ENCODE peak calls at places on chromosome 14, in six cellular contexts. One of them, this sample, is unnamed.
A peak's percentile ranks its signal among the peaks of the same experiment; 100 is the strongest.

GRCh38 chr14:73873660-73874059 is 13.0 kb upstream of the ZNF410 start:
- DNase-seq in nucleus accumbens: no peak
- DNase-seq in activated CD8-positive, alpha-beta memory T cell treated with anti-CD3 and anti-CD28 coated beads for 4 hours: no peak
- DNase-seq in C1 segment of cervical spinal cord: no peak
- DNase-seq in substantia nigra: no peak
- DNase-seq in omental fat pad: no peak
- DNase-seq in this sample: no peak

GRCh38 chr14:42475289-42475688 is 868.6 kb downstream of the LRFN5 start:
- DNase-seq in C1 segment of cervical spinal cord: no peak
- DNase-seq in nucleus accumbens: no peak
- DNase-seq in substantia nigra: no peak
- DNase-seq in activated CD8-positive, alpha-beta memory T cell treated with anti-CD3 and anti-CD28 coated beads for 4 hours: no peak
- DNase-seq in omental fat pad: no peak
- DNase-seq in this sample: no peak

GRCh38 chr14:73258845-73259611 is 21.7 kb downstream of the PAPLN start:
- DNase-seq in substantia nigra: no peak
- DNase-seq in C1 segment of cervical spinal cord: no peak
- DNase-seq in nucleus accumbens: no peak
- DNase-seq in omental fat pad: no peak
- DNase-seq in activated CD8-positive, alpha-beta memory T cell treated with anti-CD3 and anti-CD28 coated beads for 4 hours: no peak
- DNase-seq in this sample: no peak

GRCh38 chr14:24803933-24804494 is 170.0 kb upstream of the GZMB start:
- DNase-seq in C1 segment of cervical spinal cord: no peak
- DNase-seq in activated CD8-positive, alpha-beta memory T cell treated with anti-CD3 and anti-CD28 coated beads for 4 hours: no peak
- DNase-seq in nucleus accumbens: no peak
- DNase-seq in substantia nigra: no peak
- DNase-seq in omental fat pad: no peak
- DNase-seq in this sample: no peak

GRCh38 chr14:54787263-54787662 is 115.4 kb downstream of the GCH1 start:
- DNase-seq in activated CD8-positive, alpha-beta memory T cell treated with anti-CD3 and anti-CD28 coated beads for 4 hours: no peak
- DNase-seq in omental fat pad: no peak
- DNase-seq in substantia nigra: no peak
- DNase-seq in C1 segment of cervical spinal cord: no peak
- DNase-seq in nucleus accumbens: no peak
- DNase-seq in this sample: no peak

GRCh38 chr14:22726012-22726411 is 40.5 kb upstream of the OXA1L start:
- DNase-seq in nucleus accumbens: no peak
- DNase-seq in substantia nigra: no peak
- DNase-seq in omental fat pad: no peak
- DNase-seq in C1 segment of cervical spinal cord: no peak
- DNase-seq in activated CD8-positive, alpha-beta memory T cell treated with anti-CD3 and anti-CD28 coated beads for 4 hours: no peak
- DNase-seq in this sample: no peak

GRCh38 chr14:55532645-55533309 is 47.2 kb upstream of the KTN1 start:
- DNase-seq in nucleus accumbens: no peak
- DNase-seq in omental fat pad: no peak
- DNase-seq in activated CD8-positive, alpha-beta memory T cell treated with anti-CD3 and anti-CD28 coated beads for 4 hours: no peak
- DNase-seq in C1 segment of cervical spinal cord: no peak
- DNase-seq in substantia nigra: no peak
- DNase-seq in this sample: no peak

GRCh38 chr14:69547701-69548348 is 26.8 kb downstream of the CCDC177 start:
- DNase-seq in C1 segment of cervical spinal cord: no peak
- DNase-seq in activated CD8-positive, alpha-beta memory T cell treated with anti-CD3 and anti-CD28 coated beads for 4 hours: no peak
- DNase-seq in omental fat pad: no peak
- DNase-seq in substantia nigra: no peak
- DNase-seq in nucleus accumbens: no peak
- DNase-seq in this sample: no peak

GRCh38 chr14:70036665-70037064 is 152.1 kb downstream of the SLC8A3 start:
- DNase-seq in omental fat pad: no peak
- DNase-seq in activated CD8-positive, alpha-beta memory T cell treated with anti-CD3 and anti-CD28 coated beads for 4 hours: no peak
- DNase-seq in nucleus accumbens: no peak
- DNase-seq in C1 segment of cervical spinal cord: no peak
- DNase-seq in substantia nigra: no peak
- DNase-seq in this sample: peak; percentile 27

GRCh38 chr14:60161176-60162107 is 3.8 kb downstream of the DHRS7 start:
- DNase-seq in C1 segment of cervical spinal cord: no peak
- DNase-seq in substantia nigra: no peak
- DNase-seq in activated CD8-positive, alpha-beta memory T cell treated with anti-CD3 and anti-CD28 coated beads for 4 hours: no peak
- DNase-seq in omental fat pad: no peak
- DNase-seq in nucleus accumbens: no peak
- DNase-seq in this sample: peak; percentile 63

GRCh38 chr14:103528158-103528511 is 861 bp upstream of the TRMT61A start:
- DNase-seq in nucleus accumbens: peak; percentile 44
- DNase-seq in activated CD8-positive, alpha-beta memory T cell treated with anti-CD3 and anti-CD28 coated beads for 4 hours: no peak
- DNase-seq in omental fat pad: no peak
- DNase-seq in C1 segment of cervical spinal cord: no peak
- DNase-seq in substantia nigra: no peak
- DNase-seq in this sample: peak; percentile 51

GRCh38 chr14:53378142-53378541 is 225.0 kb upstream of the DDHD1 start:
- DNase-seq in omental fat pad: no peak
- DNase-seq in substantia nigra: no peak
- DNase-seq in activated CD8-positive, alpha-beta memory T cell treated with anti-CD3 and anti-CD28 coated beads for 4 hours: no peak
- DNase-seq in C1 segment of cervical spinal cord: no peak
- DNase-seq in nucleus accumbens: no peak
- DNase-seq in this sample: no peak

GRCh38 chr14:100708349-100709217 is 18.1 kb upstream of the DLK1 start:
- DNase-seq in nucleus accumbens: no peak
- DNase-seq in omental fat pad: no peak
- DNase-seq in substantia nigra: no peak
- DNase-seq in C1 segment of cervical spinal cord: no peak
- DNase-seq in activated CD8-positive, alpha-beta memory T cell treated with anti-CD3 and anti-CD28 coated beads for 4 hours: no peak
- DNase-seq in this sample: no peak

GRCh38 chr14:37889087-37889486 is 293.7 kb downstream of the TTC6 start:
- DNase-seq in nucleus accumbens: no peak
- DNase-seq in activated CD8-positive, alpha-beta memory T cell treated with anti-CD3 and anti-CD28 coated beads for 4 hours: no peak
- DNase-seq in C1 segment of cervical spinal cord: no peak
- DNase-seq in substantia nigra: no peak
- DNase-seq in omental fat pad: no peak
- DNase-seq in this sample: peak; percentile 84

GRCh38 chr14:105880616-105881015 is 354.2 kb downstream of the TMEM121 start:
- DNase-seq in C1 segment of cervical spinal cord: no peak
- DNase-seq in substantia nigra: no peak
- DNase-seq in nucleus accumbens: no peak
- DNase-seq in omental fat pad: no peak
- DNase-seq in activated CD8-positive, alpha-beta memory T cell treated with anti-CD3 and anti-CD28 coated beads for 4 hours: no peak
- DNase-seq in this sample: no peak

GRCh38 chr14:28603606-28604005 is 163.0 kb upstream of the FOXG1 start:
- DNase-seq in activated CD8-positive, alpha-beta memory T cell treated with anti-CD3 and anti-CD28 coated beads for 4 hours: no peak
- DNase-seq in nucleus accumbens: no peak
- DNase-seq in substantia nigra: no peak
- DNase-seq in omental fat pad: no peak
- DNase-seq in C1 segment of cervical spinal cord: no peak
- DNase-seq in this sample: no peak

GRCh38 chr14:30706704-30707103 is 84.6 kb downstream of the SCFD1 start:
- DNase-seq in nucleus accumbens: no peak
- DNase-seq in activated CD8-positive, alpha-beta memory T cell treated with anti-CD3 and anti-CD28 coated beads for 4 hours: no peak
- DNase-seq in omental fat pad: no peak
- DNase-seq in C1 segment of cervical spinal cord: peak; percentile 10
- DNase-seq in substantia nigra: no peak
- DNase-seq in this sample: no peak

GRCh38 chr14:70442750-70443149 is 9.2 kb upstream of the ADAM21 start:
- DNase-seq in substantia nigra: no peak
- DNase-seq in C1 segment of cervical spinal cord: no peak
- DNase-seq in activated CD8-positive, alpha-beta memory T cell treated with anti-CD3 and anti-CD28 coated beads for 4 hours: no peak
- DNase-seq in omental fat pad: no peak
- DNase-seq in nucleus accumbens: no peak
- DNase-seq in this sample: no peak

GRCh38 chr14:93035917-93036651 is 79.6 kb downstream of the ITPK1 start:
- DNase-seq in activated CD8-positive, alpha-beta memory T cell treated with anti-CD3 and anti-CD28 coated beads for 4 hours: no peak
- DNase-seq in nucleus accumbens: peak; percentile 88
- DNase-seq in omental fat pad: no peak
- DNase-seq in substantia nigra: peak; percentile 94
- DNase-seq in C1 segment of cervical spinal cord: peak; percentile 75
- DNase-seq in this sample: no peak

GRCh38 chr14:75539562-75540478 is 17.6 kb downstream of the BATF start:
- DNase-seq in C1 segment of cervical spinal cord: no peak
- DNase-seq in substantia nigra: no peak
- DNase-seq in nucleus accumbens: no peak
- DNase-seq in omental fat pad: no peak
- DNase-seq in activated CD8-positive, alpha-beta memory T cell treated with anti-CD3 and anti-CD28 coated beads for 4 hours: peak; percentile 17
- DNase-seq in this sample: no peak

GRCh38 chr14:54207075-54207474 is 189.7 kb upstream of the CDKN3 start:
- DNase-seq in C1 segment of cervical spinal cord: no peak
- DNase-seq in nucleus accumbens: no peak
- DNase-seq in activated CD8-positive, alpha-beta memory T cell treated with anti-CD3 and anti-CD28 coated beads for 4 hours: no peak
- DNase-seq in substantia nigra: no peak
- DNase-seq in omental fat pad: no peak
- DNase-seq in this sample: no peak

GRCh38 chr14:53412819-53413664 is 259.9 kb upstream of the DDHD1 start:
- DNase-seq in activated CD8-positive, alpha-beta memory T cell treated with anti-CD3 and anti-CD28 coated beads for 4 hours: no peak
- DNase-seq in omental fat pad: no peak
- DNase-seq in C1 segment of cervical spinal cord: no peak
- DNase-seq in substantia nigra: no peak
- DNase-seq in nucleus accumbens: no peak
- DNase-seq in this sample: no peak

GRCh38 chr14:33767721-33768457 is 183.0 kb downstream of the EGLN3 start:
- DNase-seq in omental fat pad: no peak
- DNase-seq in activated CD8-positive, alpha-beta memory T cell treated with anti-CD3 and anti-CD28 coated beads for 4 hours: no peak
- DNase-seq in substantia nigra: no peak
- DNase-seq in C1 segment of cervical spinal cord: no peak
- DNase-seq in nucleus accumbens: no peak
- DNase-seq in this sample: no peak

GRCh38 chr14:100755649-100756048 is 29.0 kb downstream of the DLK1 start:
- DNase-seq in substantia nigra: no peak
- DNase-seq in activated CD8-positive, alpha-beta memory T cell treated with anti-CD3 and anti-CD28 coated beads for 4 hours: no peak
- DNase-seq in nucleus accumbens: no peak
- DNase-seq in C1 segment of cervical spinal cord: no peak
- DNase-seq in omental fat pad: no peak
- DNase-seq in this sample: no peak

GRCh38 chr14:93716002-93716401 is 72.3 kb downstream of the PRIMA1 start:
- DNase-seq in omental fat pad: no peak
- DNase-seq in activated CD8-positive, alpha-beta memory T cell treated with anti-CD3 and anti-CD28 coated beads for 4 hours: no peak
- DNase-seq in nucleus accumbens: no peak
- DNase-seq in C1 segment of cervical spinal cord: no peak
- DNase-seq in substantia nigra: no peak
- DNase-seq in this sample: no peak

This sample was measured in COR-L47.